ENCODE peak calls at places on chromosomes 4 and X, in ten cellular contexts. E, C, Y, J, H, L, Q, X, G and U are unnamed samples.

GRCh38 chr4:15348236-15348635 is 79.6 kb upstream of the C1QTNF7 start:
- DNase-seq in E (no peak), C (no peak), Y (no peak), J (no peak), H (no peak), L (no peak), Q (peak), X (no peak), G (no peak), U (no peak)

GRCh38 chrX:140762061-140762460 is 52.5 kb downstream of the LINC00632 start:
- DNase-seq in E (no peak), C (peak), Y (peak), J (peak), H (peak), L (peak), Q (peak), X (no peak), G (no peak), U (peak)

GRCh38 chr4:2510351-2511259 is 25.8 kb upstream of the FAM193A start:
- DNase-seq in E (no peak), C (no peak), Y (no peak), J (no peak), H (no peak), L (no peak), Q (no peak), X (no peak), G (no peak), U (no peak)

GRCh38 chr4:21921526-21922180 is 26.9 kb downstream of the KCNIP4 start:
- DNase-seq in E (no peak), C (no peak), Y (no peak), J (no peak), H (no peak), L (no peak), Q (no peak), X (no peak), G (no peak), U (no peak)

GRCh38 chr4:176387571-176387970 is 67.8 kb downstream of the SPCS3 start:
- DNase-seq in E (no peak), C (no peak), Y (no peak), J (no peak), H (peak), L (no peak), Q (peak), X (no peak), G (no peak), U (no peak)

GRCh38 chr4:101174679-101175078 is 172.6 kb downstream of the PPP3CA start:
- DNase-seq in E (no peak), C (no peak), Y (no peak), J (no peak), H (no peak), L (no peak), Q (no peak), X (no peak), G (no peak), U (no peak)

GRCh38 chr4:68257719-68258118 is 12.2 kb upstream of the TMPRSS11B start:
- DNase-seq in E (no peak), C (no peak), Y (no peak), J (no peak), H (no peak), L (no peak), Q (no peak), X (no peak), G (no peak), U (no peak)

GRCh38 chr4:70158576-70158975 is 4.5 kb downstream of the PRR27 start:
- DNase-seq in E (no peak), C (peak), Y (no peak), J (no peak), H (no peak), L (no peak), Q (no peak), X (no peak), G (no peak), U (no peak)

GRCh38 chr4:149751174-149751573 is 64.5 kb downstream of the IQCM start:
- DNase-seq in E (no peak), C (no peak), Y (no peak), J (no peak), H (no peak), L (no peak), Q (no peak), X (no peak), G (no peak), U (no peak)

GRCh38 chrX:118839334-118839958 is 15.8 kb downstream of the ZCCHC12 start:
- DNase-seq in E (peak), C (peak), Y (peak), J (peak), H (no peak), L (peak), Q (peak), X (peak), G (peak), U (peak)

GRCh38 chr4:16524379-16524778 is 298.1 kb upstream of the TAPT1 start:
- DNase-seq in E (no peak), C (no peak), Y (no peak), J (no peak), H (no peak), L (no peak), Q (no peak), X (no peak), G (no peak), U (no peak)

GRCh38 chr4:1793940-1794808 is 1.1 kb downstream of the FGFR3 start:
- DNase-seq in E (no peak), C (no peak), Y (no peak), J (no peak), H (no peak), L (peak), Q (peak), X (no peak), G (no peak), U (no peak)

GRCh38 chr4:98433608-98434198 is 172.5 kb downstream of the RAP1GDS1 start:
- DNase-seq in E (no peak), C (no peak), Y (no peak), J (no peak), H (peak), L (no peak), Q (no peak), X (no peak), G (no peak), U (no peak)

GRCh38 chrX:50470103-50471031 is at the start of gene DGKK:
- DNase-seq in E (no peak), C (no peak), Y (peak), J (no peak), H (no peak), L (no peak), Q (no peak), X (no peak), G (no peak), U (peak)

GRCh38 chr4:87423313-87424031 is 1.1 kb downstream of the NUDT9 start:
- DNase-seq in E (no peak), C (peak), Y (no peak), J (no peak), H (no peak), L (no peak), Q (peak), X (no peak), G (no peak), U (peak)

GRCh38 chr4:60805500-60806313 is 394.4 kb upstream of the ADGRL3 start:
- DNase-seq in E (no peak), C (peak), Y (peak), J (no peak), H (no peak), L (peak), Q (peak), X (no peak), G (no peak), U (peak)

GRCh38 chrX:115367956-115368355 is 78.4 kb downstream of the LUZP4 start:
- DNase-seq in E (no peak), C (no peak), Y (no peak), J (no peak), H (no peak), L (peak), Q (no peak), X (no peak), G (no peak), U (no peak)

GRCh38 chr4:139857021-139857420 is 191.4 kb downstream of the MGST2 start:
- DNase-seq in E (no peak), C (peak), Y (peak), J (no peak), H (no peak), L (peak), Q (no peak), X (no peak), G (no peak), U (peak)

GRCh38 chr4:42638993-42639392 is 17.9 kb downstream of the ATP8A1 start:
- DNase-seq in E (no peak), C (no peak), Y (no peak), J (no peak), H (no peak), L (no peak), Q (no peak), X (no peak), G (no peak), U (no peak)

GRCh38 chrX:3161686-3162085 is 120.4 kb downstream of the ARSF start:
- DNase-seq in E (no peak), C (no peak), Y (no peak), J (no peak), H (peak), L (peak), Q (peak), X (no peak), G (no peak), U (no peak)

GRCh38 chrX:68411729-68412128 is 21.6 kb downstream of the OPHN1 start:
- DNase-seq in E (no peak), C (no peak), Y (no peak), J (no peak), H (no peak), L (no peak), Q (no peak), X (no peak), G (no peak), U (no peak)

GRCh38 chr4:40458683-40459082 is 123.5 kb downstream of the CHRNA9 start:
- DNase-seq in E (no peak), C (no peak), Y (no peak), J (no peak), H (no peak), L (no peak), Q (no peak), X (no peak), G (no peak), U (no peak)

GRCh38 chr4:2637956-2638552 is 101.6 kb downstream of the FAM193A start:
- DNase-seq in E (no peak), C (peak), Y (no peak), J (no peak), H (no peak), L (no peak), Q (no peak), X (no peak), G (no peak), U (no peak)

GRCh38 chr4:24973471-24974251 is 57.1 kb downstream of the LGI2 start:
- DNase-seq in E (no peak), C (peak), Y (peak), J (peak), H (peak), L (no peak), Q (peak), X (no peak), G (peak), U (peak)

GRCh38 chrX:132612990-132613564 is 124.2 kb upstream of the MBNL3 start:
- DNase-seq in E (no peak), C (peak), Y (no peak), J (peak), H (no peak), L (peak), Q (peak), X (no peak), G (no peak), U (peak)

GRCh38 chr4:27184508-27185155 is 324.0 kb downstream of the STIM2 start:
- DNase-seq in E (no peak), C (no peak), Y (no peak), J (no peak), H (no peak), L (no peak), Q (no peak), X (no peak), G (no peak), U (no peak)

GRCh38 chr4:140372607-140373327 is 679 bp upstream of the SCOC start:
- DNase-seq in E (no peak), C (peak), Y (peak), J (no peak), H (no peak), L (peak), Q (peak), X (no peak), G (no peak), U (peak)

GRCh38 chr4:185781555-185782215 is 30.3 kb downstream of the SORBS2 start:
- DNase-seq in E (no peak), C (no peak), Y (no peak), J (no peak), H (no peak), L (no peak), Q (no peak), X (no peak), G (no peak), U (no peak)

GRCh38 chr4:20254517-20255250 is 3.0 kb downstream of the SLIT2 start:
- DNase-seq in E (no peak), C (peak), Y (no peak), J (no peak), H (peak), L (peak), Q (peak), X (no peak), G (peak), U (peak)

GRCh38 chr4:101790521-101791188 is at the start of gene BANK1:
- DNase-seq in E (peak), C (peak), Y (peak), J (peak), H (no peak), L (peak), Q (no peak), X (no peak), G (peak), U (peak)

GRCh38 chrX:7828594-7828993 is 14.4 kb upstream of the VCX start:
- DNase-seq in E (no peak), C (no peak), Y (peak), J (no peak), H (no peak), L (no peak), Q (no peak), X (no peak), G (no peak), U (no peak)

GRCh38 chr4:8407756-8408155 is 32.8 kb downstream of the ACOX3 start:
- DNase-seq in E (no peak), C (no peak), Y (no peak), J (no peak), H (no peak), L (no peak), Q (no peak), X (no peak), G (no peak), U (no peak)

GRCh38 chr4:155383541-155383940 is 6.8 kb upstream of the MAP9 start:
- DNase-seq in E (no peak), C (no peak), Y (no peak), J (no peak), H (no peak), L (no peak), Q (no peak), X (no peak), G (no peak), U (no peak)

GRCh38 chr4:109078724-109079123 is 223.7 kb downstream of the COL25A1 start:
- DNase-seq in E (no peak), C (no peak), Y (no peak), J (peak), H (peak), L (peak), Q (peak), X (no peak), G (no peak), U (no peak)

GRCh38 chr4:169345207-169345788 is 74.5 kb upstream of the SH3RF1 start:
- DNase-seq in E (no peak), C (no peak), Y (no peak), J (no peak), H (peak), L (peak), Q (no peak), X (peak), G (no peak), U (no peak)

GRCh38 chrX:133444196-133444595 is 28.9 kb upstream of the GPC4 start:
- DNase-seq in E (no peak), C (no peak), Y (no peak), J (no peak), H (no peak), L (no peak), Q (peak), X (no peak), G (no peak), U (no peak)